ENCODE peak calls at places on chromosomes 4 and X, in four cellular contexts. Z is HCT116, B is OCI-LY7, S is IMR-90. U is an unnamed sample.

GRCh38 chr4:168560835-168561210 is 64.0 kb downstream of the PALLD start:
- DNase-seq in B (no peak), Z (no peak), S (no peak), U (no peak)

GRCh38 chr4:173334891-173335754 is 965 bp upstream of the HMGB2 start:
- DNase-seq in B (peak), S (peak), Z (peak), U (peak)

GRCh38 chr4:26522478-26522877 is 32.2 kb upstream of the CCKAR start:
- DNase-seq in Z (no peak), S (peak), B (no peak), U (no peak)

GRCh38 chrX:107654778-107655761 is 26.8 kb downstream of the PRPS1 start:
- DNase-seq in S (peak), B (peak), Z (peak), U (no peak)

GRCh38 chr4:108107729-108108382 is 60.9 kb downstream of the LEF1 start:
- DNase-seq in Z (no peak), S (no peak), B (no peak), U (no peak)

GRCh38 chr4:80798082-80798481 is 232.4 kb upstream of the BMP3 start:
- DNase-seq in S (no peak), B (no peak), Z (no peak), U (no peak)

GRCh38 chr4:133151301-133151680 is 2.2 kb downstream of the PCDH10 start:
- DNase-seq in Z (no peak), B (no peak), S (no peak), U (no peak)

GRCh38 chrX:56788717-56789122 is 59.7 kb downstream of the NBDY start:
- DNase-seq in Z (no peak), B (peak), S (peak), U (no peak)

GRCh38 chrX:132967049-132967448 is 8.6 kb upstream of the HS6ST2 start:
- DNase-seq in Z (no peak), S (no peak), B (no peak), U (no peak)

GRCh38 chr4:161356351-161356750 is 807.4 kb downstream of the FSTL5 start:
- DNase-seq in S (no peak), B (no peak), Z (no peak), U (no peak)

GRCh38 chrX:137164329-137164728 is 130.5 kb upstream of the GPR101 start:
- DNase-seq in S (no peak), B (no peak), Z (no peak), U (no peak)

GRCh38 chr4:16264798-16265197 is 38.5 kb upstream of the TAPT1 start:
- DNase-seq in Z (peak), B (peak), S (peak), U (peak)

GRCh38 chrX:65837875-65838549 is 170.6 kb downstream of the MSN start:
- DNase-seq in S (no peak), Z (no peak), B (no peak), U (no peak)

GRCh38 chr4:52861171-52861873 is 795 bp upstream of the RASL11B start:
- DNase-seq in Z (no peak), B (no peak), S (no peak), U (no peak)

GRCh38 chr4:28702571-28702970 is 1841.9 kb downstream of the STIM2 start:
- DNase-seq in B (no peak), Z (no peak), S (peak), U (no peak)
- H3K4me2 ChIP-seq in B (no peak), Z (no peak), S (peak), U (no peak)

GRCh38 chrX:41956027-41956426 is 32.7 kb upstream of the CASK start:
- DNase-seq in S (no peak), Z (no peak), B (no peak), U (no peak)

GRCh38 chrX:41946973-41947612 is 23.7 kb upstream of the CASK start:
- DNase-seq in Z (no peak), B (no peak), S (no peak), U (no peak)

GRCh38 chrX:41946230-41946629 is 22.9 kb upstream of the CASK start:
- DNase-seq in S (no peak), Z (no peak), B (no peak), U (no peak)

DNA sequence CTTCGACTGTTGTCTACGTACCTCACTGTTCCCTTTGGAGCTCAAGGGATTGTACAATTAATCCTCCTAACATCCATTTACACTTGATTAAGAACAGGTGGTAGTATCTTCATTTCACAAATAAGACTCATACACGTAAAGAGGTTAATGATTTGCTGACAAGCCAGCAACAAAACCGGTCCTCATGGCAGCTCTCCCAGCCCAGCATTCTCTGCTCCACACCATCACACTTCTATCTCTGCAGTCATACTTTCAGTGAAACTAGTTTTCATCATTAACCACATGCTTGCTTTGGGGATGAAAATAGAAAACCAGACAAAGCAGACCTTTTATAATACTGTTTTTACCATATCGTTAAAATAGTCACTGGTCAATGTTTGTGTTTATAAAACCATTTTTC is 28.7 kb upstream of the CASK start:
- DNase-seq in S (no peak), Z (no peak), B (no peak), U (no peak)
- H3K4me2 ChIP-seq in S (no peak), Z (no peak), B (no peak), U (no peak)

GRCh38 chr4:169582706-169583105 is 29.7 kb downstream of the NEK1 start:
- DNase-seq in B (no peak), Z (no peak), S (peak), U (no peak)

GRCh38 chr4:169582203-169582602 is 30.2 kb downstream of the NEK1 start:
- DNase-seq in Z (no peak), B (no peak), S (no peak), U (peak)

GRCh38 chr4:169583563-169583962 is 28.8 kb downstream of the NEK1 start:
- DNase-seq in S (peak), Z (no peak), B (no peak), U (no peak)
- H3K4me2 ChIP-seq in S (peak), Z (no peak), B (no peak), U (no peak)

DNA sequence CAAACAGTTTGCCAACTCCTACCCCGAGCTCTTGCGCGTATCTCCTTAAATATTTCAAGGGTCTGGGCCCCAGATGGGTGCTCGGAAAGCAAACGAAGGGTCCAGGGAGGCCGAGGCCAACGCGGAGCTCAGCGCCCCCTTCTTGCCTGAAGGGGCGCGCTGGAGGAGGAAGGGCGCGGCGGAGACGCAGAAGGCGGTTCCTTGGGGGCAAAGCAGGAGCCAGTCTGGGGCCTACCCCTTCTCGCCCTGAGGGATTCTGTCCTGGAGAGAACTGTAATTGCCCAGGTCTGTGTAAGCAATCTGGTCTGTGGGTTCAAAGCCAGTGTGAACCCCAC is 4.0 kb upstream of the SFRP2 start:
- DNase-seq in Z (no peak), S (no peak), B (no peak), U (no peak)
- H3K4me2 ChIP-seq in Z (no peak), S (no peak), B (no peak), U (no peak)

GRCh38 chr4:142428715-142429114 is 417.4 kb downstream of the INPP4B start:
- DNase-seq in B (no peak), Z (no peak), S (no peak), U (no peak)

DNA sequence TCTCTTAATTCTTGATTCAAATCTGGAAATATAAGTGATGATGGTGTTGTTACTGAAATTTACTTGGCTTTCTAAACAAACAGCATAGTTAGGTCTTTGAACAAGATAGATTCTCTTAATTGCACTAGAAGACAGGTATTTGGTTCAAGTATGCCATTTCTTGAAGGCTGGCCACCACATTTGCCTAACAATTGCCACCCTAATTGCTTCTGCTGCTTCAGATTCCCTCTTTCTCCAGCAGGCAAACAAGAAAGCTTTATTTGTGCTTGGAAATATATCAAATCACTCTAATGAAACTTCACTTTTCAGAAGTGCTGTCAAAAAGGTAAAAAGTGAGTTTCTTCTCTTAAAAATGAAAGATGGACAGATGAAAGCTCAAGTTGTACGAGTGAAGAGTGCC is 418.6 kb downstream of the INPP4B start:
- DNase-seq in S (no peak), B (no peak), Z (no peak), U (no peak)
- H3K4me2 ChIP-seq in S (no peak), B (no peak), Z (no peak), U (no peak)

GRCh38 chr4:25080571-25080970 is 49.8 kb upstream of the LGI2 start:
- DNase-seq in Z (no peak), B (no peak), S (no peak), U (no peak)
- H3K4me2 ChIP-seq in Z (no peak), B (no peak), S (no peak), U (no peak)

GRCh38 chr4:2593003-2593402 is 56.6 kb downstream of the FAM193A start:
- DNase-seq in B (no peak), S (no peak), Z (no peak), U (no peak)
- H3K4me2 ChIP-seq in B (no peak), S (no peak), Z (no peak), U (no peak)

GRCh38 chr4:153222790-153223417 is 18.7 kb downstream of the TRIM2 start:
- DNase-seq in Z (no peak), B (no peak), S (peak), U (no peak)

GRCh38 chr4:153218961-153219360 is 14.7 kb downstream of the TRIM2 start:
- DNase-seq in B (no peak), Z (no peak), S (no peak), U (no peak)

GRCh38 chr4:153221783-153222161 is 17.5 kb downstream of the TRIM2 start:
- DNase-seq in B (no peak), S (no peak), Z (no peak), U (no peak)

GRCh38 chr4:153222162-153222789 is 18.0 kb downstream of the TRIM2 start:
- DNase-seq in S (peak), B (no peak), Z (no peak), U (no peak)

DNA sequence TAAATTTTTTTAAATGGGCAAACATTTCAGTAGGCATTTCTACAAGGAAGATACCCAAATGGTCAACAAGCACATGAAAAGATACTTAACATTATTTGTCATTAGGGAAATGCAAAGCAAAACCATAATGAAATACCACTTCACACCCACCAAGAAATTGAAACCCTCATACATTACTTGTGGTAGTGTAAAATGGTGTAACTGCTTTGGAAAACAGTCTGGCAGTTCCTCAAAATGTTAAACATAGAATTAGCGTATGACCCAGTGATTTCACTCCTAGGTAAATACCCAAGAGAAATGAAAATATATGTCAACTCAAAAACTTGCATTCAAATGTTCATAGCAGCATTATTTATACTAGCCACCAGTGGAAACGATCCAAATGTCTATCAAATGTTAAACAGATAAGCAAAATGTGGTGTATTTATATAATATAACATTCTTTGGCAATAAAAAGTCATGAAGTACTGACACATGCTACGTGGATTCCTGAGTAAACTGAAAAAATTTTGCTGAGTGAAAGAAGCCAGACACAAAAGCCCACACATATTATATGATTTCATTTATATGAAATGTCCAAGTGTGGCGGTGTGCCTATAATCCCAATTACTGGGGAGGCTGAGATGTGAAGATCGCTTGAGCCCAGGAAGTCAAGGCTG is 16.6 kb downstream of the TRIM2 start:
- DNase-seq in B (no peak), Z (no peak), S (peak), U (no peak)
- H3K4me2 ChIP-seq in B (no peak), Z (no peak), S (no peak), U (no peak)

GRCh38 chr4:85774000-85774399 is 299.1 kb downstream of the ARHGAP24 start:
- DNase-seq in B (no peak), Z (no peak), S (no peak), U (no peak)
- H3K4me2 ChIP-seq in B (no peak), Z (no peak), S (no peak), U (no peak)

U was measured in GM12878.